ENCODE peak calls at places on chromosomes 2 and 18, in five cellular contexts. R is tibial artery, F is Peyer's patch, Y is psoas muscle, T is adrenal gland. N is an unnamed sample.

GRCh38 chr2:111903930-111904439 is 5.6 kb downstream of the MERTK start:
- DNase-seq in Y (no peak), F (no peak), R (no peak), T (no peak), N (no peak)

GRCh38 chr2:185372188-185372587 is 366.4 kb upstream of the FSIP2 start:
- DNase-seq in F (no peak), R (no peak), T (no peak), Y (no peak), N (no peak)

GRCh38 chr2:239165206-239165831 is 235.5 kb downstream of the HDAC4 start:
- DNase-seq in F (no peak), T (no peak), R (peak; percentile 12), Y (peak; percentile 48), N (no peak)

GRCh38 chr2:219959471-219959870 is 332.0 kb downstream of the SLC4A3 start:
- DNase-seq in Y (no peak), T (no peak), F (no peak), R (no peak), N (no peak)

GRCh38 chr2:24400207-24400907 is 40.0 kb upstream of the ITSN2 start:
- DNase-seq in T (no peak), F (no peak), Y (no peak), R (no peak), N (no peak)

GRCh38 chr18:43780782-43781340 is 503.6 kb upstream of the SYT4 start:
- DNase-seq in T (no peak), Y (no peak), F (no peak), R (no peak), N (no peak)

GRCh38 chr18:59140287-59140885 is 702 bp downstream of the SEC11C start:
- DNase-seq in F (peak; percentile 32), R (no peak), Y (no peak), T (peak; percentile 30), N (peak; percentile 18)

GRCh38 chr2:68726608-68727367 is 7.8 kb upstream of the ARHGAP25 start:
- DNase-seq in T (peak; percentile 36), F (peak; percentile 91), Y (no peak), R (no peak), N (no peak)

GRCh38 chr2:11533278-11534077 is at the start of gene GREB1:
- DNase-seq in T (peak; percentile 55), F (no peak), R (no peak), Y (no peak), N (peak; percentile 82)

GRCh38 chr2:110678457-110679336 is 834 bp upstream of the BUB1 start:
- DNase-seq in T (peak; percentile 31), R (peak; percentile 26), F (peak; percentile 42), Y (no peak), N (peak; percentile 34)

GRCh38 chr2:142841788-142842187 is 35.7 kb upstream of the KYNU start:
- DNase-seq in T (no peak), F (no peak), Y (no peak), R (no peak), N (no peak)

GRCh38 chr18:31558567-31558966 is 33.1 kb upstream of the TTR start:
- DNase-seq in R (no peak), Y (no peak), T (no peak), F (no peak), N (no peak)

GRCh38 chr18:7822435-7823425 is 255.6 kb downstream of the PTPRM start:
- DNase-seq in F (no peak), R (no peak), T (no peak), Y (no peak), N (peak; percentile 28)

GRCh38 chr2:178782236-178782635 is 25.0 kb downstream of the TTN start:
- DNase-seq in Y (no peak), F (no peak), T (no peak), R (no peak), N (no peak)

GRCh38 chr18:48827321-48828200 is 123.2 kb downstream of the SMAD7 start:
- DNase-seq in F (peak; percentile 6), Y (peak; percentile 39), R (peak; percentile 29), T (peak; percentile 11), N (no peak)

GRCh38 chr2:234293973-234294372 is 202.9 kb downstream of the ARL4C start:
- DNase-seq in F (no peak), Y (no peak), T (no peak), R (no peak), N (no peak)

GRCh38 chr2:7012141-7012809 is 95.1 kb downstream of the RNF144A start:
- DNase-seq in F (no peak), Y (peak; percentile 45), T (no peak), R (no peak), N (no peak)

GRCh38 chr2:11237122-11237521 is 81.9 kb downstream of the SLC66A3 start:
- DNase-seq in F (no peak), T (no peak), Y (no peak), R (no peak), N (no peak)

GRCh38 chr2:71743995-71744675 is 290.8 kb downstream of the DYSF start:
- DNase-seq in Y (peak; percentile 82), F (no peak), T (no peak), R (no peak), N (no peak)

GRCh38 chr2:10273215-10274175 is 29.2 kb upstream of the HPCAL1 start:
- DNase-seq in T (peak; percentile 10), F (no peak), R (no peak), Y (peak; percentile 32), N (no peak)

GRCh38 chr2:55175254-55176093 is 56.6 kb downstream of the CLHC1 start:
- DNase-seq in Y (no peak), F (no peak), R (no peak), T (no peak), N (no peak)

GRCh38 chr2:198273670-198274069 is 469.3 kb downstream of the PLCL1 start:
- DNase-seq in T (no peak), Y (no peak), R (no peak), F (no peak), N (no peak)

GRCh38 chr2:232230557-232230956 is 148.0 kb upstream of the ALPP start:
- DNase-seq in T (no peak), R (no peak), Y (no peak), F (no peak), N (no peak)

GRCh38 chr18:6355789-6356589 is 58.7 kb downstream of the L3MBTL4 start:
- DNase-seq in F (no peak), T (peak; percentile 71), R (no peak), Y (no peak), N (no peak)

GRCh38 chr2:157262248-157262647 is 4.7 kb downstream of the GALNT5 start:
- DNase-seq in F (no peak), T (no peak), R (no peak), Y (no peak), N (no peak)

GRCh38 chr2:209334188-209335017 is 89.4 kb upstream of the MAP2 start:
- DNase-seq in T (peak; percentile 52), R (peak; percentile 25), F (peak; percentile 16), Y (peak; percentile 52), N (peak; percentile 62)

GRCh38 chr2:18831916-18832510 is 242.6 kb upstream of the NT5C1B start:
- DNase-seq in Y (no peak), F (no peak), T (no peak), R (no peak), N (no peak)

GRCh38 chr18:47931707-47932103 is 1.2 kb upstream of the SMAD2 start:
- DNase-seq in F (peak; percentile 41), Y (no peak), T (peak; percentile 27), R (no peak), N (peak; percentile 23)

GRCh38 chr2:1721706-1722483 is 22.4 kb downstream of the PXDN start:
- DNase-seq in T (peak; percentile 5), R (peak; percentile 39), F (no peak), Y (no peak), N (no peak)

GRCh38 chr2:233699424-233700027 is 6.8 kb downstream of the UGT1A6 start:
- DNase-seq in R (no peak), F (no peak), T (no peak), Y (no peak), N (no peak)

GRCh38 chr2:188365058-188365641 is 73.5 kb downstream of the GULP1 start:
- DNase-seq in T (no peak), Y (no peak), F (no peak), R (no peak), N (no peak)

GRCh38 chr2:188364033-188364432 is 72.4 kb downstream of the GULP1 start:
- DNase-seq in F (no peak), R (no peak), Y (no peak), T (no peak), N (no peak)

GRCh38 chr2:188367164-188367563 is 75.5 kb downstream of the GULP1 start:
- DNase-seq in Y (no peak), T (no peak), R (no peak), F (no peak), N (no peak)

DNA sequence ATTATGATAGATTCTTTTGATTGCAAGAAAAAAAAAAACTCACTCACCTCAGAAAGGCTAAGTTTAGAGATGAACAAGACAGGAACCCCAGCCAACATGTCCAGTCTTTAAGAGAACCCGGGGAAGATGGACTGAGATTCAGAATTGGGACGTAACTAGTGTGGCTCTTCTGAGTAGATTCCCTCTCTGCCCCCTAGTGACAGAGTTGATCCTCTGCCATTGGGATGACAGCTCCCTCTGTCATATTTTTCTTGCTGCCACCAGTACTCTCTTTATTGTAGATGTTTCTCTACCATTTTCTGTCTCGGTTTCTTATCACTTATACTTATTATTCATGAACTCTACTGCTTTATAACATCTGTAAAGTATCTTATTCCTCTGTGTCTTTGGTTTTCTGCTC is 77.7 kb downstream of the GULP1 start:
- DNase-seq in T (peak; percentile 40), R (no peak), Y (no peak), F (no peak), N (no peak)
- TF ChIP-seq CTCF in T (peak; percentile 70), R (peak; percentile 34), Y (peak; percentile 77), F (peak; percentile 47), N (no peak)

DNA sequence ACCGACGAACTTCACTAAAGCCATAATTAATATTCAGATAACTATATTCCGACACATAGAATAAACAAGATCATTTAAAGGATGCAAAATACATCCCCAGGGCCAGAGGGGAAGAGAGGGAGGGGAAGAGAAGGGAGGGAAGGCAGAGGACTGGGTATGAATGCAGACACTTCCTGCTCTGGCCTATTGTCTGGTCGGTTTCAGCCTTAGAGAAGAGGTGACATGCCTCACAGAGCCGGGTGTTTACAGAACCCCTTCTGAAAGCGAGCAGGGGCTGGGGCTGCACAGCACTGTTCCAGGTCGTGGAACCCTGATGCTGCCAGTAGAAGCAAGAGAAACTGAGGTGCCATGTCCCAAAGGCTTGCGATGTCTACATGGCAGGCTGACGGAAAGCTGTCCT is 31.0 kb downstream of the CELF4 start:
- DNase-seq in R (no peak), T (no peak), Y (no peak), F (no peak), N (no peak)
- H3K27ac ChIP-seq in R (no peak overlapping the region), T (no peak overlapping the region), Y (no peak overlapping the region), F (no peak overlapping the region), N (no peak overlapping the region)

DNA sequence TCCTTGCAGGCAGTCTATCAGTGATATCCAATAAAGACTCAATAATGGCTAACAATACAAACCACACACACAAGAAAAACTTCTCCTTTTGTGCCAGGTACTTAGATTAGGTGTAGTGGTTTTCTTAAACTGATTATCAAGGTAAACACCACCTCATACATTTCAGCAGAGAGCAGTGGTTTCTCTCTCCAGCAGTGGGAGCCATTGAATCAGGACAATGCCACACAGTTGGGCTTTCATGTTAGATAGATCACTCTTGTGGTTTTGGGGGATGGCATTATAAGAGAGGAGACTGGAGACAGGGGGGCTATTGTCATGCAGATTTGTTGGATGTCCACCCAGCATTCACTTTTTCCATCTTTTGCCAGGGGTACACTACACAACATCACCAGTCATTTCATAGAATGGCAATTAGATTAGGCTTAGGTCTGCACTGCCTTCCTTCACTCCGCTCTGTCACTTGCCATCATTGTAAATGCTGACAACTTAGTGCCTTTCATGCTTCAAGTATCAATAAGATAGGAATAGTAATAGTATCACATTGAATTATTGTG is 13.6 kb upstream of the IRS1 start:
- DNase-seq in Y (no peak), R (no peak), F (no peak), T (no peak), N (no peak)
- TF ChIP-seq CTCF in Y (no peak), R (no peak), F (peak; percentile 23), T (no peak), N (no peak)

GRCh38 chr2:9232886-9233285 is 26.3 kb downstream of the ASAP2 start:
- DNase-seq in T (no peak), F (no peak), Y (no peak), R (no peak), N (no peak)
- H3K27ac ChIP-seq in T (peak overlapping the region; percentile 59), F (no peak overlapping the region), Y (no peak overlapping the region), R (peak overlapping the region; percentile 70), N (no peak overlapping the region)

N was measured in ovary.